ENCODE peak calls at places on chromosomes 16 and 17, in seven cellular contexts. M is retina; K is fibroblast of the conjunctiva; U is neural crest cell; D is NCI-H226; Q is fibroblast of pulmonary artery; I is naive thymus-derived CD8-positive, alpha-beta T cell. X is an unnamed sample.

GRCh38 chr17:31416503-31416923 is 25.0 kb downstream of the RAB11FIP4 start:
- DNase-seq in M (peak), K (no peak), U (peak), D (no peak), Q (no peak), I (no peak), X (no peak)

GRCh38 chr17:82464567-82464929 is 6.0 kb downstream of the NARF start:
- DNase-seq in M (no peak), K (no peak), U (no peak), D (no peak), Q (no peak), I (no peak), X (no peak)

GRCh38 chr16:56682703-56683397 is 580 bp downstream of the MT1X start:
- DNase-seq in M (no peak), K (no peak), U (no peak), D (no peak), Q (no peak), I (no peak), X (no peak)

GRCh38 chr17:43216369-43216761 is 4.7 kb downstream of the TMEM106A start:
- DNase-seq in M (no peak), K (no peak), U (no peak), D (no peak), Q (no peak), I (no peak), X (no peak)

GRCh38 chr16:66996324-66996982 is 8.1 kb downstream of the CES4A start:
- DNase-seq in M (no peak), K (peak), U (no peak), D (no peak), Q (peak), I (no peak), X (peak)

GRCh38 chr16:86355951-86356350 is 154.4 kb upstream of the FOXF1 start:
- DNase-seq in M (no peak), K (no peak), U (no peak), D (peak), Q (no peak), I (no peak), X (no peak)

GRCh38 chr17:62093188-62094155 is 28.4 kb upstream of the MED13 start:
- DNase-seq in M (no peak), K (peak), U (no peak), D (peak), Q (peak), I (no peak), X (peak)

GRCh38 chr16:22073350-22073749 is 19.0 kb upstream of the VWA3A start:
- DNase-seq in M (no peak), K (no peak), U (no peak), D (no peak), Q (peak), I (no peak), X (no peak)

GRCh38 chr16:8655184-8655717 is 19.2 kb upstream of the ABAT start:
- DNase-seq in M (no peak), K (no peak), U (peak), D (peak), Q (peak), I (no peak), X (no peak)

GRCh38 chr17:71361691-71362450 is 758.9 kb upstream of the SOX9 start:
- DNase-seq in M (no peak), K (no peak), U (no peak), D (no peak), Q (peak), I (no peak), X (peak)

GRCh38 chr17:67520282-67520906 is 143.3 kb downstream of the PITPNC1 start:
- DNase-seq in M (no peak), K (no peak), U (no peak), D (no peak), Q (peak), I (no peak), X (no peak)

GRCh38 chr17:27384261-27384701 is 72.0 kb upstream of the KSR1 start:
- DNase-seq in M (no peak), K (peak), U (no peak), D (peak), Q (peak), I (no peak), X (peak)

GRCh38 chr17:46898860-46899259 is 24.1 kb upstream of the GOSR2 start:
- DNase-seq in M (no peak), K (no peak), U (no peak), D (no peak), Q (no peak), I (no peak), X (no peak)

GRCh38 chr16:66247516-66248089 is 118.9 kb upstream of the CDH5 start:
- DNase-seq in M (no peak), K (no peak), U (no peak), D (no peak), Q (peak), I (no peak), X (no peak)

GRCh38 chr17:22707626-22708025 is 1015.3 kb downstream of the KCNJ18 start:
- DNase-seq in M (no peak), K (no peak), U (no peak), D (no peak), Q (no peak), I (no peak), X (no peak)

GRCh38 chr17:81518785-81519283 is 6.2 kb upstream of the ACTG1 start:
- DNase-seq in M (no peak), K (no peak), U (no peak), D (peak), Q (no peak), I (no peak), X (no peak)

GRCh38 chr17:78224226-78225087 is 7.0 kb upstream of the TMEM235 start:
- DNase-seq in M (peak), K (no peak), U (no peak), D (no peak), Q (no peak), I (no peak), X (no peak)

GRCh38 chr16:27811881-27812280 is 251.6 kb downstream of the GSG1L start:
- DNase-seq in M (no peak), K (no peak), U (no peak), D (no peak), Q (no peak), I (no peak), X (no peak)

GRCh38 chr17:34499576-34499975 is 79.8 kb upstream of the TMEM132E start:
- DNase-seq in M (no peak), K (no peak), U (no peak), D (no peak), Q (peak), I (no peak), X (no peak)

GRCh38 chr17:35313875-35314409 is 59.5 kb downstream of the SLFN11 start:
- DNase-seq in M (peak), K (no peak), U (no peak), D (no peak), Q (no peak), I (peak), X (no peak)

GRCh38 chr17:13025264-13025627 is 7.4 kb upstream of the ELAC2 start:
- DNase-seq in M (no peak), K (no peak), U (no peak), D (no peak), Q (no peak), I (no peak), X (no peak)

GRCh38 chr16:85296859-85297698 is 184.8 kb upstream of the CIBAR2 start:
- DNase-seq in M (no peak), K (no peak), U (peak), D (no peak), Q (peak), I (peak), X (no peak)

GRCh38 chr17:37292429-37293139 is 83.2 kb upstream of the C17orf78 start:
- DNase-seq in M (no peak), K (no peak), U (no peak), D (no peak), Q (peak), I (no peak), X (no peak)

GRCh38 chr16:54657058-54657708 is 273.5 kb upstream of the IRX5 start:
- DNase-seq in M (no peak), K (peak), U (no peak), D (peak), Q (peak), I (no peak), X (no peak)

GRCh38 chr16:65342231-65342866 is 220.5 kb upstream of the CDH11 start:
- DNase-seq in M (no peak), K (no peak), U (no peak), D (no peak), Q (no peak), I (no peak), X (no peak)

GRCh38 chr16:18788828-18789514 is 1.2 kb downstream of the RPS15A start:
- DNase-seq in M (no peak), K (no peak), U (no peak), D (no peak), Q (no peak), I (no peak), X (no peak)

GRCh38 chr17:76179496-76180467 is 38.7 kb upstream of the FOXJ1 start:
- DNase-seq in M (no peak), K (no peak), U (no peak), D (no peak), Q (peak), I (peak), X (no peak)

GRCh38 chr17:38926290-38927070 is 1.1 kb downstream of the LASP1NB start:
- DNase-seq in M (no peak), K (no peak), U (no peak), D (peak), Q (no peak), I (no peak), X (no peak)

GRCh38 chr16:4032768-4033167 is 83.5 kb downstream of the ADCY9 start:
- DNase-seq in M (no peak), K (no peak), U (no peak), D (no peak), Q (no peak), I (peak), X (no peak)

GRCh38 chr16:67749436-67750078 is 30.4 kb upstream of the GFOD2 start:
- DNase-seq in M (no peak), K (no peak), U (no peak), D (no peak), Q (no peak), I (no peak), X (no peak)

GRCh38 chr17:40179923-40180659 is 2.8 kb downstream of the RAPGEFL1 start:
- DNase-seq in M (no peak), K (no peak), U (no peak), D (peak), Q (peak), I (no peak), X (no peak)

GRCh38 chr16:73768786-73769203 is 527.8 kb upstream of the PSMD7 start:
- DNase-seq in M (no peak), K (no peak), U (no peak), D (no peak), Q (peak), I (no peak), X (no peak)

GRCh38 chr17:39264119-39264518 is 38.4 kb upstream of the STAC2 start:
- DNase-seq in M (no peak), K (no peak), U (no peak), D (no peak), Q (no peak), I (no peak), X (no peak)

GRCh38 chr16:970379-970765 is 412 bp downstream of the LMF1 start:
- DNase-seq in M (no peak), K (no peak), U (no peak), D (no peak), Q (no peak), I (no peak), X (no peak)

GRCh38 chr17:81865733-81866439 is 5.3 kb downstream of the ARHGDIA start:
- DNase-seq in M (no peak), K (no peak), U (no peak), D (no peak), Q (peak), I (no peak), X (no peak)

GRCh38 chr16:11742041-11742535 is 569 bp downstream of the TXNDC11 start:
- DNase-seq in M (no peak), K (no peak), U (peak), D (peak), Q (no peak), I (peak), X (no peak)

GRCh38 chr17:34726536-34727384 is 147.4 kb downstream of the TMEM132E start:
- DNase-seq in M (no peak), K (no peak), U (no peak), D (no peak), Q (no peak), I (no peak), X (no peak)

GRCh38 chr16:73113326-73113720 is 65.4 kb upstream of the ZFHX3 start:
- DNase-seq in M (no peak), K (no peak), U (no peak), D (no peak), Q (peak), I (no peak), X (no peak)

GRCh38 chr16:87096746-87097145 is 220.4 kb downstream of the C16orf95 start:
- DNase-seq in M (no peak), K (no peak), U (no peak), D (no peak), Q (no peak), I (no peak), X (no peak)

GRCh38 chr16:69031877-69032301 is 73.6 kb upstream of the HAS3 start:
- DNase-seq in M (no peak), K (no peak), U (no peak), D (no peak), Q (no peak), I (no peak), X (no peak)

X was measured in AG04450.